ENCODE peak calls at places on chromosomes 1 and 21, in five cellular contexts. K, O, Y, U and P are unnamed samples.

GRCh38 chr1:159000627-159001026 is 9.1 kb upstream of the IFI16 start:
- DNase-seq in K (no peak), U (peak; percentile 85), Y (peak; percentile 75), O (peak; percentile 87), P (no peak)

GRCh38 chr21:33136898-33137502 is 67.1 kb downstream of the OLIG1 start:
- DNase-seq in K (no peak), O (no peak), Y (no peak), U (no peak), P (no peak)

GRCh38 chr1:44315521-44315920 is 39.5 kb downstream of the ERI3 start:
- DNase-seq in Y (no peak), U (no peak), K (peak; percentile 80), O (no peak), P (peak; percentile 31)

GRCh38 chr1:83512371-83513004 is 486.4 kb downstream of the TTLL7 start:
- DNase-seq in K (no peak), Y (no peak), O (no peak), U (no peak), P (no peak)

GRCh38 chr1:87336623-87337067 is 8.0 kb downstream of the LMO4 start:
- DNase-seq in K (no peak), O (no peak), Y (no peak), U (no peak), P (no peak)

GRCh38 chr1:1004780-1005697 is 5.1 kb upstream of the HES4 start:
- DNase-seq in K (peak; percentile 66), Y (peak; percentile 46), O (no peak), U (peak; percentile 33), P (peak; percentile 65)

GRCh38 chr1:109671067-109671466 is 3.2 kb downstream of the GSTM2 start:
- DNase-seq in O (no peak), U (no peak), Y (no peak), K (no peak), P (no peak)

GRCh38 chr1:11046625-11047365 is at the start of gene MASP2:
- DNase-seq in K (no peak), U (no peak), Y (no peak), O (no peak), P (no peak)

GRCh38 chr1:165376041-165376810 is 19.7 kb upstream of the LMX1A start:
- DNase-seq in U (peak; percentile 92), K (no peak), Y (peak; percentile 81), O (peak; percentile 51), P (peak; percentile 60)

GRCh38 chr1:54069792-54070548 is 16.6 kb downstream of the TCEANC2 start:
- DNase-seq in Y (no peak), O (peak; percentile 73), K (peak; percentile 73), U (no peak), P (peak; percentile 85)

GRCh38 chr1:24673336-24673735 is 30.2 kb downstream of the SRRM1 start:
- DNase-seq in U (no peak), Y (no peak), K (no peak), O (peak; percentile 18), P (no peak)

GRCh38 chr1:206856674-206857464 is 8.6 kb upstream of the IL20 start:
- DNase-seq in K (peak; percentile 40), Y (no peak), O (no peak), U (no peak), P (no peak)

GRCh38 chr1:74748962-74749361 is 16.0 kb downstream of the TYW3 start:
- DNase-seq in K (no peak), O (no peak), U (no peak), Y (no peak), P (no peak)

GRCh38 chr1:113871597-113872113 is at the start of gene PTPN22:
- DNase-seq in Y (peak; percentile 47), O (no peak), U (no peak), K (no peak), P (no peak)

GRCh38 chr1:19978143-19978542 is 1.3 kb downstream of the PLA2G2A start:
- DNase-seq in K (no peak), Y (no peak), O (no peak), U (no peak), P (no peak)

GRCh38 chr1:80896957-80897356 is 903.8 kb upstream of the ADGRL2 start:
- DNase-seq in Y (no peak), O (no peak), K (no peak), U (no peak), P (no peak)

GRCh38 chr1:25033828-25034451 is 103.9 kb upstream of the RUNX3 start:
- DNase-seq in O (no peak), U (no peak), K (no peak), Y (peak; percentile 40), P (no peak)

GRCh38 chr21:30942192-30942591 is 60.8 kb upstream of the KRTAP11-1 start:
- DNase-seq in U (no peak), O (no peak), Y (no peak), K (no peak), P (no peak)

GRCh38 chr1:101107496-101108115 is 82.0 kb upstream of the DPH5 start:
- DNase-seq in O (no peak), Y (no peak), K (no peak), U (no peak), P (no peak)

GRCh38 chr21:41598561-41599511 is 90.9 kb upstream of the TMPRSS2 start:
- DNase-seq in U (no peak), Y (no peak), O (no peak), K (no peak), P (no peak)

GRCh38 chr1:107138767-107139445 is 1.9 kb upstream of the NTNG1 start:
- DNase-seq in Y (no peak), U (no peak), K (no peak), O (no peak), P (no peak)

GRCh38 chr1:84103197-84103992 is 40.7 kb upstream of the PRKACB start:
- DNase-seq in Y (peak; percentile 39), K (no peak), U (peak; percentile 61), O (peak; percentile 54), P (peak; percentile 34)

GRCh38 chr1:38908821-38909220 is 27.4 kb upstream of the GJA9 start:
- DNase-seq in U (no peak), O (no peak), K (peak; percentile 67), Y (no peak), P (peak; percentile 40)

GRCh38 chr1:162349635-162350330 is 26.9 kb downstream of the SPATA46 start:
- DNase-seq in U (no peak), O (peak; percentile 89), K (no peak), Y (peak; percentile 54), P (no peak)

GRCh38 chr1:161420763-161421455 is 53.2 kb upstream of the CFAP126 start:
- DNase-seq in O (no peak), U (no peak), K (no peak), Y (no peak), P (no peak)

GRCh38 chr1:115764541-115764940 is 4.0 kb downstream of the CASQ2 start:
- DNase-seq in Y (peak; percentile 28), U (no peak), K (peak; percentile 25), O (peak; percentile 26), P (no peak)
- TF ChIP-seq CTCF in Y (no peak), U (no peak), K (peak; percentile 53), O (no peak), P (no peak)

DNA sequence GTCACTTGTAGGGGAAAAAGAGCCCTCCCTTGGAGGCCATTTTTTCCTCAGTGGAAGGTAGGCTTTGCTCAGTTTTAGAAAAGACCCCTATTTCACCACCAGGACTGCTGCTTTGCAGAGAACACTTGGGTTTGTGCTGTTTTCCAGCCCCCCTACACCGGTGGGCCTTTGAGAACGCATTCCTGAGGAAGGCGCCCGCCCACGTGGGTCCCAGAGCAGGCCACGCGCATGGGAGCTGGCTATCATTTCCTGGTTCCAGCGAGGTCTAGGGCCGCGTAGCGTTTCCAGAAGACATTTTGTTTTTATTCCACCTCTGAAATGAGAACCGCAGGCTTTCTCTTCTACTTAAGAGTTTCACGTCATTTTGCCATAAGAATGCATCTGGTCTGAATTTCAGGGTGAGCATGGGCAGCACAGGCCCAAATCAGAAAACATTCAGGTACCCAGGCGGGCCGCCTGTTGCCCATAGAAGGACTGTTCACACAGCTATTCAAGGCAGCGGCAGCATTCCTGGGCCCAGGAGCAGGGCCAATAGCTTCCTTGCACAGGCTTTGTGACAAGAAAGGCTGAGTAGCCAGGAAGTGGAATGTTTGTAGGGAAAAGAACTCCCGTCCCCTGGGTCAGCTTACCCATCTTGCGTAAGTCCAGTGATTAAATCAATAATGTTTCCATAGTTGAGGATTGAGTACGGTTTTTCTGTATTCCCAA is 1.3 kb upstream of the KLHL21 start:
- DNase-seq in O (no peak), U (peak; percentile 77), Y (no peak), K (no peak), P (no peak)
- TF ChIP-seq CTCF in O (no peak), U (peak; percentile 51), Y (no peak), K (no peak), P (no peak)

DNA sequence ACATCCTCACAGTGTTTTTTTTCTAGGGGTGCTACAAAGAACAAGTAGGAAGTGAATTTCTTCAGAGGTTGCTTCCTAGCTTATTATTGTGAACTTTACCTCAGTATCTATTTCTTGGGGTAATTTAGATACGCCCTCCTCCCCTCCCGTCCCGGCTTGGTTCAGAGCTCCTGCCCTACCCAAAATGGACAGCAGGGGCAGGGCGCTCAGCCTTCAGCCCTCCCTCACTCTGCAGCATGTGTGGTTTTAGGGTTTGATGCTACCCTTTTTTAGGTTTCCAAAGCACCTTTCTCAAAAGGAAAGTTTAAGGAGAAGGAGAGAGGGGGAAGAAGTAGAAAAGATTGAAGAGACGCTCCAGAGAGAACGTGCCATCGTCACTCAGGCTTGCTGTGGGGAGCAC is 16.9 kb upstream of the POGK start:
- DNase-seq in K (no peak), Y (no peak), U (no peak), O (no peak), P (no peak)
- TF ChIP-seq CTCF in K (no peak), Y (no peak), U (no peak), O (peak; percentile 10), P (peak; percentile 50)

GRCh38 chr1:28115267-28115666 is 26.9 kb upstream of the EYA3 start:
- DNase-seq in O (no peak), K (no peak), U (no peak), Y (no peak), P (no peak)

GRCh38 chr1:28114844-28115243 is 26.4 kb upstream of the EYA3 start:
- DNase-seq in U (no peak), K (no peak), Y (no peak), O (no peak), P (no peak)

GRCh38 chr1:28110555-28110954 is 22.1 kb upstream of the EYA3 start:
- DNase-seq in U (no peak), K (no peak), Y (no peak), O (peak; percentile 20), P (no peak)

GRCh38 chr1:28111157-28111556 is 22.7 kb upstream of the EYA3 start:
- DNase-seq in Y (no peak), K (no peak), U (no peak), O (no peak), P (no peak)

DNA sequence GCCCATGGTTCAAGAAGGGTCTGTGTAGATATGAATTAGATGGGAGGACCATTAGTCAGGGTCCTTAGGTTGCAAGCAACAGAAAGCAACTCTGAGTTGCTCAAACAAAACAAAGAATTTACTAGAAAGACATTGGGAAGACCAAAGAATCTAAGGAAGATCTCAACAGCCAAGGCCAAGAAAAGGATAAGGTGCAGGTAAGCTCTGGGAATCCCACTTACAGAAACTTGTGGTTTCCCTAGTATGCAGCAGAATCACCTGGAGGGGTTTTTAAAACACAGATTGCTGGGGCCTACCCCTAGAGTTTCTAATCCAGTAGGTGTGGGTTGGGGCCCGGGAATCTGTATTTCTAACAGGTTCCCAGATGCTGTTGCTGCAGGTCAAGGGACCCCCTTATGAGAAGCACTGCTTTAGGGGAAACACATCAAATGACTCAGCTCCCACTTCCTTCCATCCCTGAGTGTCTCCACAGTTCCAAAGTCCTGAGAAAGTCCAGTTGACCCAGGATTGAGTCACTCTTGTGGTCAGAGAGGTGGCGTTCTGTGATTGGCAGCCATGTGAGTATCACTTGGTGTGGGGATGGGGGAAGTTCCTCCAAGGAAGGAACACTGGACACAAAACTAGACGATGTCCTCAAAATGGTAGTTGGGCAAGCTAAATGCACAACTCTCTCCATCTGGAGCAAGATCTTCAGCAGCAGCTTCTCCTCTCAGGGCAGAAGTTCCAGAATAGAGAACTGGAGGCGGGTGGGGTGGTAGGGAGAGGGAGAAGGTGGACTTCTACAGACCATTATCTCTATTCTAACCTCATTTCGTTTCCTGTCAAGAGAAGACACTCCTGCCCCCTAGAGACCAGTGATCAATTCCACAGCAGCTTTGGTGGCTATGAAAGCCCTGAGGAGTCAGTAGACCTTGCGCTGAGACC is 24.2 kb upstream of the EYA3 start:
- DNase-seq in Y (peak; percentile 27), K (peak; percentile 20), O (no peak), U (no peak), P (no peak)
- TF ChIP-seq CTCF in Y (peak; percentile 26), K (peak; percentile 52), O (no peak), U (no peak), P (no peak)